ENCODE peak calls at places on chromosomes 4 and X, in five cellular contexts. E is HFF-Myc, U is A549, H is OCI-LY7, K is hepatocyte. C is an unnamed sample.

GRCh38 chrX:20354505-20354904 is 87.8 kb upstream of the RPS6KA3 start:
- DNase-seq in E (no peak), U (no peak), H (no peak), K (no peak), C (no peak)

GRCh38 chrX:134406230-134406794 is 53.7 kb upstream of the HPRT1 start:
- DNase-seq in E (no peak), U (no peak), H (no peak), K (peak), C (no peak)

GRCh38 chr4:121888134-121888533 is 17.9 kb upstream of the BBS7 start:
- DNase-seq in E (no peak), U (no peak), H (no peak), K (no peak), C (no peak)

GRCh38 chrX:150572206-150572605 is 3.8 kb downstream of the MTM1 start:
- DNase-seq in E (no peak), U (no peak), H (no peak), K (no peak), C (no peak)

GRCh38 chr4:134201216-134202098 is at the start of gene PABPC4L:
- DNase-seq in E (no peak), U (peak), H (no peak), K (peak), C (peak)

GRCh38 chrX:75273483-75273882 is 402 bp upstream of the UPRT start:
- DNase-seq in E (no peak), U (no peak), H (no peak), K (peak), C (no peak)

GRCh38 chr4:148376151-148376550 is 66.1 kb downstream of the NR3C2 start:
- DNase-seq in E (peak), U (no peak), H (no peak), K (peak), C (no peak)

GRCh38 chrX:119375561-119375960 is 23.6 kb upstream of the SLC25A43 start:
- DNase-seq in E (no peak), U (no peak), H (no peak), K (no peak), C (peak)

GRCh38 chr4:128639586-128640270 is 169.8 kb upstream of the JADE1 start:
- DNase-seq in E (no peak), U (no peak), H (no peak), K (no peak), C (peak)

GRCh38 chrX:137427813-137428212 is 138.1 kb upstream of the ZIC3 start:
- DNase-seq in E (no peak), U (peak), H (no peak), K (no peak), C (no peak)

GRCh38 chrX:53481816-53482485 is 47.8 kb upstream of the HSD17B10 start:
- DNase-seq in E (peak), U (peak), H (peak), K (peak), C (peak)

GRCh38 chr4:80305466-80305865 is 30.1 kb upstream of the CFAP299 start:
- DNase-seq in E (no peak), U (no peak), H (no peak), K (no peak), C (peak)

GRCh38 chrX:20740443-20740842 is 473.7 kb upstream of the RPS6KA3 start:
- DNase-seq in E (no peak), U (no peak), H (no peak), K (no peak), C (no peak)

GRCh38 chrX:7316280-7316679 is 168.3 kb upstream of the PUDP start:
- DNase-seq in E (no peak), U (no peak), H (no peak), K (no peak), C (peak)

GRCh38 chrX:121245763-121246162 is 198.4 kb downstream of the GLUD2 start:
- DNase-seq in E (no peak), U (no peak), H (no peak), K (no peak), C (no peak)

GRCh38 chr4:117134386-117134785 is 49.0 kb upstream of the TRAM1L1 start:
- DNase-seq in E (no peak), U (peak), H (no peak), K (peak), C (peak)

GRCh38 chr4:99088485-99089365 is at the start of gene ADH5:
- DNase-seq in E (peak), U (peak), H (peak), K (peak), C (peak)

GRCh38 chr4:139685180-139685579 is 19.6 kb downstream of the MGST2 start:
- DNase-seq in E (no peak), U (no peak), H (no peak), K (no peak), C (no peak)

GRCh38 chr4:165508372-165509120 is 129.7 kb downstream of the CPE start:
- DNase-seq in E (no peak), U (no peak), H (no peak), K (no peak), C (no peak)

GRCh38 chrX:50680990-50681389 is 133.0 kb downstream of the SHROOM4 start:
- DNase-seq in E (no peak), U (no peak), H (no peak), K (no peak), C (no peak)
- TF ChIP-seq CTCF in E (no peak), U (no peak), H (no peak), K (peak), C (no peak)

GRCh38 chrX:109842611-109843010 is 109.6 kb upstream of the ACSL4 start:
- DNase-seq in E (no peak), U (no peak), H (no peak), K (no peak), C (no peak)

GRCh38 chrX:109841257-109841656 is 108.2 kb upstream of the ACSL4 start:
- DNase-seq in E (no peak), U (no peak), H (no peak), K (no peak), C (no peak)

GRCh38 chrX:109841869-109842579 is 109.0 kb upstream of the ACSL4 start:
- DNase-seq in E (no peak), U (no peak), H (no peak), K (no peak), C (no peak)

GRCh38 chrX:109840585-109840984 is 107.5 kb upstream of the ACSL4 start:
- DNase-seq in E (peak), U (peak), H (no peak), K (peak), C (peak)

DNA sequence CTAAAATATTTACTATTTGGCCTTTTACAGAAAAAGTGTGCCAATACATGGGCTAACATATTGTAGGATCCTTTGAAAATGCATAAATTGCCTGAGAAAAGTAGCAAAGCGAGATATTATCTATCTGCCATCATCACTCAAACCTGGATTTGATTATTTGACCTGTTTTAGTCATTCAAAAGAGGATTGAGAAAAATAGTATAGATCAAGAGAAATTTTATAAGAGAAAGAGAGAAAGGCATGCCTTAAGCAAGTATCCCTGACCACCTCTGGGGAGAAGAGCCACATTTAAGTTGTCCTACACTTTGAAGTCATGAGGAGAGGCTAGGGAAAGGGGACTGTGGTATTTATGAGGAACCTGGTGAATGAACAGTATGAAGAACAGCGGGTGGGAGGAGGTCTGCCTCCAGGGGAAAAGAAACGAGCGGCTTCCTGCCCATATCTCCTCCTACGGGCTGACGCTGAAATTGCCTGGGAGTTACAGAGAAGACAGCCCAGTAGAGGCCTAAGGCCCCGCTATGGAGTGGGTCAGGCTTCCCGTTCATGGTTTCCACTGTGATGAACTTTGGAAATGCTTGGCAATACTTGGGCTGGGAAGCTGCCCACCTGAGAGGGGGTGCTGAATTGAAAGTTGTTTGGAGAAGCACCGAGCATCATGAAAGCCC is 106.8 kb upstream of the ACSL4 start:
- DNase-seq in E (no peak), U (peak), H (no peak), K (peak), C (no peak)
- TF ChIP-seq CTCF in E (peak), U (no peak), H (no peak), K (no peak), C (peak)

DNA sequence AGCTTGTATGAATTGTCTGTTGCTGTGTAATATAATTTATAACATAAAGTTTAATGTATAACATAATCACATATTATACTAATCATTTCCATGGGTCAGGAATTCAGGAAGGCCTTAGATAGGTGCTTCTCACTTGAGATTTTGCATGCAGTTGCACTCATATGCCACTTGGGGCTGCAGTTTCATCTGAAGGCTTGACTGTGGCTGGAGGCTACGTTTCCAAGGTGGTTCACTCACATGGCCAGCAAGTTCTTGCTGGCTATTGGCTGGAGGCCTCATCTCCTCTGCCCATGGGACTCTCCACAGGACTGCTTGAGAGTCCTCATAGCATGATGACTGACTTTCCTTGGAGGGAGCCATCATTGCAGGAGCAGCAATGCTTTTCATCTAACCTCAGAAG is 53.4 kb upstream of the STX18 start:
- DNase-seq in E (no peak), U (no peak), H (peak), K (no peak), C (no peak)
- TF ChIP-seq CTCF in E (peak), U (no peak), H (peak), K (no peak), C (no peak)

GRCh38 chr4:24686866-24687672 is 102.7 kb upstream of the DHX15 start:
- DNase-seq in E (no peak), U (peak), H (peak), K (peak), C (peak)
- TF ChIP-seq CTCF in E (peak), U (peak), H (peak), K (peak), C (peak)

DNA sequence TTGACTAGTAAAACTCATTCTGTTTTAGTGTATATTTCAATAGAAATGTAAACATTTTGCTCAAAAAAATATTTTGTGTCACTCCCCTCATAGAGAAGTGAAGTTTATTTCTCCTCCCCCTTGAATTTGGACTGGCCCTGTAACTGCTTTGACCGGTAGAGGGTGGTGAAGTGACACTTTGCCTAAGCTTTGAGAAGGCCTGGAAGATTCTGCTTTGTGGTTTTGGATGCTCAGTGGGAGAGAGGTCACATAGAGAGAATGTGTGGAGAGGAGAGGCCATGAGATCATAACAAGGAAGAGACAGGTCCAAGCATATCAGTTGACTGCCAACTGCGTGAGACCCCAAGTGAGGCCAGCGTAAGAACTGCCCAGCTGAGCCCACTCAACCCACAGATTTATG is 19.1 kb upstream of the ARX start:
- DNase-seq in E (no peak), U (no peak), H (no peak), K (no peak), C (no peak)
- TF ChIP-seq CTCF in E (peak), U (no peak), H (no peak), K (peak), C (peak)

DNA sequence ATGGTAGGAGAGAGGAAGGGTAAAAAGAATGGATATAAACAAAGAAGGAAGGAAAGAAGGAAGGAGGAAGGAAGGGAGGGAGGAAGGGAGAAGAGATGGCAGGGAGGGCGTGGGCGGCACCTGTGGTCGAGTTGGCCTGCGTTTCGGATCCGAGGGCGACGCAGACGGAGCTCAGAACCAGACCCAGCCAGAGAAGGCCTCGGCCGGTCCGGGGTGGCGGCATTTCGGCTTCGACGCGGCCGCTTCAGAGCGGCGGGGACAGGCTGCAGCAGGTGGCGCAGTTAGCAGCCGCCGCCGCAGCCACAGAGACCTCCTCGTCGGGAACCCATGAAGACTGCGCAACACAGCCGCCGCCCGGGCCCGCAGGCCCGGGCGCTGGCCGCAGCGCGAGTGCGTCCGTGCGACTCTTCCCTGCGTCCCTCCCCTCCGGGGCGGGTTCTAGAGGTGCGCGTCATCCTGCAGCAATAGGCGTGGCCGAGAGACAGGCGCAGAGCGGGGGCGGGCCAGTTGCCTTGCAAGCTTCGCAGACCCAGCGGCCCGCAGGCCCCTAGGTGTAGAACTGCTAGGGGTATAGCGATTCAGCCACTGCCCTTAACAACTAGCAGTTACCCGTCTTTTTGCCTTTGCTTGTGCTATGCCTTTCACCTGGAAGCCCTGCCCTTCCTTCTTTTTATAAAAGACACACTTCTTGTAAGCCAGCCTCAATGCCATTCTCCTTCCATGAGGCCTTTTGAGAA is at the start of gene IDS:
- DNase-seq in E (no peak), U (peak), H (peak), K (peak), C (peak)
- TF ChIP-seq CTCF in E (no peak), U (no peak), H (no peak), K (peak), C (no peak)

GRCh38 chr4:182089326-182089725 is 153.9 kb upstream of the TENM3 start:
- DNase-seq in E (no peak), U (no peak), H (no peak), K (no peak), C (no peak)
- TF ChIP-seq CTCF in E (no peak), U (peak), H (peak), K (peak), C (no peak)

C was measured in foreskin fibroblast.